ENCODE peak calls at places on chromosomes 1 and 21, in eight cellular contexts. A, R, D, P, M, N, J and C are unnamed samples.

GRCh38 chr1:210441028-210441427 is 112.3 kb downstream of the HHAT start:
- DNase-seq in M (no peak), R (no peak), D (no peak), J (no peak), P (no peak), A (no peak), N (no peak), C (no peak)

GRCh38 chr1:64282353-64282752 is 78.9 kb downstream of the UBE2U start:
- DNase-seq in M (peak), A (no peak), D (no peak), N (no peak), R (no peak), P (no peak), J (no peak), C (no peak)

GRCh38 chr1:17636612-17637011 is 97.1 kb downstream of the ARHGEF10L start:
- DNase-seq in J (no peak), D (no peak), N (no peak), P (no peak), M (no peak), A (no peak), R (no peak), C (no peak)

GRCh38 chr1:226362346-226362745 is 45.5 kb downstream of the PARP1 start:
- DNase-seq in N (no peak), R (no peak), P (no peak), J (no peak), D (no peak), A (no peak), M (no peak), C (no peak)

GRCh38 chr1:40808909-40809308 is 25.3 kb downstream of the KCNQ4 start:
- DNase-seq in J (peak), D (no peak), R (no peak), M (no peak), N (no peak), A (no peak), P (no peak), C (peak)

GRCh38 chr21:27201197-27201596 is 234.3 kb upstream of the ADAMTS5 start:
- DNase-seq in M (no peak), N (no peak), D (no peak), R (no peak), P (no peak), J (no peak), A (no peak), C (no peak)

GRCh38 chr1:43882763-43883162 is 50.8 kb upstream of the ARTN start:
- DNase-seq in J (no peak), M (no peak), N (no peak), D (no peak), A (no peak), R (no peak), P (no peak), C (no peak)

GRCh38 chr1:229159668-229160544 is 111.0 kb upstream of the RAB4A start:
- DNase-seq in N (no peak), M (no peak), P (no peak), R (no peak), D (no peak), J (no peak), A (no peak), C (no peak)

GRCh38 chr21:28410264-28410663 is 582.4 kb downstream of the LTN1 start:
- DNase-seq in P (no peak), N (no peak), M (no peak), D (no peak), J (no peak), A (no peak), R (no peak), C (peak)

GRCh38 chr1:26032636-26033357 is 11.2 kb downstream of the EXTL1 start:
- DNase-seq in J (no peak), P (no peak), D (no peak), M (no peak), N (no peak), A (no peak), R (no peak), C (no peak)

GRCh38 chr1:30730351-30731108 is 7.1 kb upstream of the MATN1 start:
- DNase-seq in J (no peak), M (no peak), R (no peak), A (no peak), D (peak), N (no peak), P (no peak), C (no peak)